ENCODE peak calls at places on chromosomes 3 and 15, in eight cellular contexts. H is uterus; D is substantia nigra; F is right cardiac atrium; K is upper lobe of right lung; B is heart left ventricle; A is CD4-positive, alpha-beta memory T cell; G is lung. U is an unnamed sample.
A peak's percentile ranks its signal among the peaks of the same experiment; 100 is the strongest.

GRCh38 chr3:172646439-172647015 is 64.3 kb downstream of the NCEH1 start:
- DNase-seq in H (no peak), D (no peak), F (no peak), K (no peak), B (no peak), A (no peak), G (no peak), U (no peak)

GRCh38 chr3:32176989-32177701 is 61.3 kb upstream of the CMTM8 start:
- DNase-seq in H (no peak), D (no peak), F (no peak), K (no peak), B (no peak), A (peak; percentile 59), G (peak; percentile 49), U (peak; percentile 64)

GRCh38 chr3:71542548-71543370 is 40.8 kb downstream of the FOXP1 start:
- DNase-seq in H (peak; percentile 81), D (peak; percentile 52), F (peak; percentile 92), K (peak; percentile 76), B (peak; percentile 80), A (no peak), G (peak; percentile 60), U (no peak)

GRCh38 chr3:142209655-142210054 is 15.7 kb downstream of the GK5 start:
- DNase-seq in H (peak; percentile 60), D (no peak), F (no peak), K (no peak), B (no peak), A (no peak), G (no peak), U (no peak)

GRCh38 chr3:52019352-52020080 is 23.8 kb upstream of the RPL29 start:
- DNase-seq in H (peak; percentile 85), D (no peak), F (peak; percentile 89), K (peak; percentile 62), B (peak; percentile 83), A (no peak), G (no peak), U (no peak)

GRCh38 chr3:37689645-37690356 is 171.9 kb upstream of the CTDSPL start:
- DNase-seq in H (no peak), D (no peak), F (no peak), K (no peak), B (no peak), A (no peak), G (no peak), U (no peak)

GRCh38 chr3:95226437-95226836 is 1163.6 kb downstream of the NSUN3 start:
- DNase-seq in H (no peak), D (no peak), F (no peak), K (no peak), B (no peak), A (no peak), G (no peak), U (no peak)

GRCh38 chr3:29083607-29084120 is 197.2 kb upstream of the RBMS3 start:
- DNase-seq in H (no peak), D (no peak), F (no peak), K (no peak), B (no peak), A (no peak), G (no peak), U (no peak)

GRCh38 chr3:43077708-43078107 is 28.2 kb downstream of the POMGNT2 start:
- DNase-seq in H (no peak), D (no peak), F (no peak), K (no peak), B (no peak), A (no peak), G (no peak), U (no peak)

GRCh38 chr3:147191795-147192385 is 214.5 kb downstream of the ZIC4 start:
- DNase-seq in H (no peak), D (no peak), F (no peak), K (no peak), B (no peak), A (no peak), G (no peak), U (peak; percentile 71)

GRCh38 chr3:190807719-190808375 is 54.6 kb downstream of the GMNC start:
- DNase-seq in H (peak; percentile 16), D (no peak), F (peak; percentile 90), K (peak; percentile 76), B (peak; percentile 86), A (no peak), G (peak; percentile 61), U (no peak)

GRCh38 chr3:39254806-39255449 is 24.9 kb downstream of the CX3CR1 start:
- DNase-seq in H (no peak), D (no peak), F (no peak), K (no peak), B (no peak), A (no peak), G (no peak), U (no peak)

GRCh38 chr3:12170207-12170606 is 11.5 kb upstream of the TIMP4 start:
- DNase-seq in H (no peak), D (no peak), F (no peak), K (no peak), B (no peak), A (no peak), G (no peak), U (no peak)

GRCh38 chr3:47380601-47381316 is at the start of gene PTPN23:
- DNase-seq in H (peak; percentile 100), D (peak; percentile 99), F (peak; percentile 99), K (peak; percentile 100), B (peak; percentile 99), A (peak; percentile 98), G (peak; percentile 99), U (peak; percentile 99)

GRCh38 chr3:57100046-57100695 is 39.7 kb downstream of the SPATA12 start:
- DNase-seq in H (peak; percentile 72), D (peak; percentile 35), F (peak; percentile 62), K (no peak), B (peak; percentile 62), A (no peak), G (peak; percentile 69), U (peak; percentile 81)

GRCh38 chr15:58139631-58140522 is 1.7 kb downstream of the AQP9 start:
- DNase-seq in H (no peak), D (no peak), F (no peak), K (no peak), B (no peak), A (no peak), G (no peak), U (no peak)

GRCh38 chr3:177284383-177284881 is 87.2 kb upstream of the TBL1XR1 start:
- DNase-seq in H (peak; percentile 65), D (no peak), F (peak; percentile 70), K (peak; percentile 69), B (no peak), A (no peak), G (peak; percentile 60), U (peak; percentile 48)

GRCh38 chr3:81154611-81155143 is 606.8 kb downstream of the GBE1 start:
- DNase-seq in H (no peak), D (no peak), F (no peak), K (no peak), B (no peak), A (no peak), G (no peak), U (no peak)

GRCh38 chr15:80418892-80419537 is 14.8 kb downstream of the ARNT2 start:
- DNase-seq in H (no peak), D (no peak), F (no peak), K (no peak), B (no peak), A (no peak), G (no peak), U (peak; percentile 69)

GRCh38 chr3:99439892-99440291 is 198.5 kb upstream of the COL8A1 start:
- DNase-seq in H (no peak), D (no peak), F (no peak), K (no peak), B (no peak), A (no peak), G (no peak), U (peak; percentile 64)

GRCh38 chr3:195204360-195205166 is 66.4 kb downstream of the XXYLT1 start:
- DNase-seq in H (peak; percentile 19), D (no peak), F (no peak), K (no peak), B (no peak), A (no peak), G (no peak), U (no peak)
- H3K27ac ChIP-seq in H (peak overlapping the region; percentile 50), D (no peak overlapping the region), F (peak overlapping the region; percentile 6), K (peak overlapping the region; percentile 72), B (no peak overlapping the region), A (no peak overlapping the region), G (no peak overlapping the region), U (no peak overlapping the region)

DNA sequence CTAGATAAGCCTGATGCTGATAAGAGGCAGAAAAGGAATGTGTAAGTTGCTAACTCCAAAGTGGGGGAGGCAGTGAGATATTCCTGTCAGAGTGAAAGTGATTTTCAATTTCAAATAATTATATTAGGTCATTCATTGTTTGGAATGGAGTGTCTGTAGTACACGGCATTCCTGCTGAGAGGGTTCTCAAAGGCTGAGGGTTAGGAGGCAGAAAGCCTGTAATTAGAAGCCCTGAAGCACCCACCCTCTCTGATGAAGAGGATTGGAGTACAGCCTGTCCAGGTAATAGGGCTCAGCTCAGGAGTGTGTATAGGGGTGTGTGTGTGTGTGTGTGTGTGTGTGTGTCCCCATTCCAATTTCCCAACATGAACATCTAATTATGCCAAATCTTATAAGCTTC is 486.8 kb downstream of the MAGI1 start:
- DNase-seq in H (no peak), D (no peak), F (no peak), K (no peak), B (no peak), A (no peak), G (no peak), U (peak; percentile 41)
- H3K27ac ChIP-seq in H (no peak overlapping the region), D (no peak overlapping the region), F (peak overlapping the region; percentile 42), K (no peak overlapping the region), B (no peak overlapping the region), A (no peak overlapping the region), G (peak overlapping the region; percentile 30), U (no peak overlapping the region)

DNA sequence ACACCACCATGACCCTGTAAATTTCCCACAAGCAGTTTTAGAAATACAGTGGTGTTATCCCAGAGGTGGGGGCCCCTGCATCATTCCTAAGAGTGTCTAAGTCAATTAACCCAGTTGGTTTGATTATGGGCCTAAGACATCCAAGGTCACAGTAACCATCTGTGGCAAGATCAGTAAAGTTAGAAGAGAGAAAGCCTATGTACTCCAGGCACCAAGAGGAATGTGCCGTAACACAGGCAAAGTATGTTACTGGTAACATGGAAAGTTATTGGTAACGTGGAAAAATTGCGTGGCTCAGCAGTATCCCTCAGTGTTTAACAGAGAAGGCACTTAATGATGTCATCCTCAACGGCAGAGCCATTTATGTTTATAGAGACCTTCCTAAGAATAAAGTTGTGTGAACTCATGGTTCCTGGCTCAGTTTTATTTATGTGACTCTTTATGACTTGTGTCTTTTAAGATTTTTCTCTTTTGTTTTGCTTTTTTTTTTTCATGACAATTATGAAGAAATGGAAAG is 144.1 kb upstream of the RASGRP1 start:
- DNase-seq in H (no peak), D (no peak), F (no peak), K (no peak), B (no peak), A (no peak), G (no peak), U (no peak)
- H3K27ac ChIP-seq in H (no peak overlapping the region), D (no peak overlapping the region), F (no peak overlapping the region), K (no peak overlapping the region), B (no peak overlapping the region), A (no peak overlapping the region), G (no peak overlapping the region), U (no peak overlapping the region)

DNA sequence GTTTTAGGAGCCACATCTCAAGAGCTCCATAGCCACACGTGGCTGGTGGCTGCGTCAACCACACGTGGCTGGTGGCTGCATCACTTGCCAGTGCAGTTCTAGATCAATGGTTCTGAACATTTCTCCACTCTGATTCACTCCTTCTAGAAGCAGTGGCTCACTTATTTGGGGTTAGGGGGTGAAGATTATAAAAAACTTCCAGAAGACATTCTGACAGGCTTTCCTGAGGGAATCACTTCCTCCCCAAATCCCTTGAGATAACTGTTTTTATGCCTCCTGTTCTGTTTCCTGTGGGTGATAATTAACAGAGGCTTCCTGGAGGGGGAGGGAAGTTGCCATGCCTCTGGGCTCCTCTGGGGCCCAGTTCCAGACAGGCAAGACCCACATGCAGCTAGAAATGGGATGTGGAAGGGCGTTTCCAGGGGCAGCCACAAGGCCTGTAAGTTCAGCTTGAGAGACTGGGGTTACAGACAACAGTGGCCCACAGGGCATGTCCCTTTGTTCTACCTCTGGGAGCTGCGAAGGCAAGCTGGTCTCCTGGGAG is 23.6 kb downstream of the HEG1 start:
- DNase-seq in H (no peak), D (no peak), F (peak; percentile 56), K (no peak), B (no peak), A (no peak), G (no peak), U (no peak)
- H3K27ac ChIP-seq in H (no peak overlapping the region), D (peak overlapping the region; percentile 58), F (peak overlapping the region; percentile 56), K (peak overlapping the region; percentile 19), B (peak overlapping the region; percentile 65), A (no peak overlapping the region), G (peak overlapping the region; percentile 36), U (no peak overlapping the region)